ENCODE peak calls at places on chromosomes 11 and 22, in seven cellular contexts. L, R, K, N, Z, J and S are unnamed samples.

GRCh38 chr11:83024270-83024854 is 47.3 kb downstream of the RAB30 start:
- DNase-seq in R (no peak), K (no peak), N (no peak), Z (no peak), L (no peak), J (no peak), S (no peak)

GRCh38 chr22:27810566-27810965 is 9.0 kb upstream of the MN1 start:
- DNase-seq in N (peak), J (no peak), L (peak), K (peak), Z (no peak), R (peak), S (peak)

GRCh38 chr22:39215070-39215396 is 29.7 kb downstream of the PDGFB start:
- DNase-seq in K (no peak), R (no peak), J (no peak), Z (peak), L (no peak), N (no peak), S (no peak)

GRCh38 chr11:107996025-107996776 is 12.5 kb upstream of the CUL5 start:
- DNase-seq in L (no peak), K (no peak), N (no peak), R (no peak), J (no peak), Z (no peak), S (no peak)

GRCh38 chr11:126340960-126341709 is 14.4 kb upstream of the ST3GAL4 start:
- DNase-seq in K (no peak), N (no peak), Z (no peak), J (no peak), L (no peak), R (no peak), S (no peak)

GRCh38 chr11:75277211-75277805 is 36.7 kb downstream of the TPBGL start:
- DNase-seq in N (no peak), J (no peak), L (no peak), Z (peak), R (peak), K (no peak), S (no peak)

GRCh38 chr11:114076974-114077373 is 17.5 kb downstream of the ZBTB16 start:
- DNase-seq in N (no peak), R (no peak), L (no peak), J (no peak), K (no peak), Z (peak), S (no peak)

GRCh38 chr11:112759418-112759817 is 201.8 kb upstream of the NCAM1 start:
- DNase-seq in R (no peak), L (no peak), K (no peak), N (no peak), J (no peak), Z (no peak), S (no peak)

GRCh38 chr11:31412946-31413345 is 43.3 kb downstream of the DNAJC24 start:
- DNase-seq in N (peak), J (no peak), L (peak), R (no peak), Z (no peak), K (peak), S (peak)

GRCh38 chr11:26947904-26948639 is 45.8 kb upstream of the FIBIN start:
- DNase-seq in N (peak), J (no peak), Z (no peak), K (peak), R (no peak), L (peak), S (peak)

GRCh38 chr11:14499178-14499559 is 442 bp downstream of the COPB1 start:
- DNase-seq in J (no peak), K (peak), R (peak), N (peak), L (no peak), Z (peak), S (peak)

GRCh38 chr11:7538023-7538422 is 24.2 kb downstream of the PPFIBP2 start:
- DNase-seq in Z (no peak), L (no peak), N (peak), R (peak), K (no peak), J (no peak), S (no peak)

GRCh38 chr11:119206512-119207299 is 567 bp downstream of the CBL start:
- DNase-seq in J (peak), K (peak), Z (peak), L (peak), N (peak), R (peak), S (peak)

GRCh38 chr22:41368543-41368817 is 13.3 kb upstream of the TEF start:
- DNase-seq in Z (no peak), R (no peak), K (no peak), L (no peak), J (no peak), N (no peak), S (no peak)

GRCh38 chr11:1401656-1402221 is 12.0 kb downstream of the BRSK2 start:
- DNase-seq in Z (peak), L (peak), J (no peak), N (peak), K (peak), R (peak), S (peak)

GRCh38 chr22:50337262-50338041 is 5.7 kb upstream of the PPP6R2 start:
- DNase-seq in L (no peak), Z (no peak), J (no peak), R (no peak), N (no peak), K (no peak), S (no peak)

GRCh38 chr11:76265771-76266241 is 59.5 kb upstream of the WNT11 start:
- DNase-seq in R (peak), L (peak), K (no peak), J (no peak), Z (no peak), N (peak), S (peak)

GRCh38 chr11:105862736-105863367 is 159.2 kb downstream of the MSANTD4 start:
- DNase-seq in J (no peak), Z (no peak), R (no peak), L (peak), K (peak), N (peak), S (peak)

GRCh38 chr11:59615132-59615636 is 390 bp downstream of the OSBP start:
- DNase-seq in Z (peak), L (peak), N (no peak), K (peak), J (peak), R (peak), S (peak)

GRCh38 chr11:113363406-113363805 is 24.2 kb upstream of the ANKK1 start:
- DNase-seq in R (no peak), K (no peak), J (no peak), L (no peak), N (no peak), Z (no peak), S (no peak)

GRCh38 chr11:116311141-116311540 is 461.6 kb downstream of the BUD13 start:
- DNase-seq in R (no peak), J (no peak), K (no peak), L (no peak), N (no peak), Z (no peak), S (no peak)

GRCh38 chr11:118947999-118948398 is 8.1 kb upstream of the UPK2 start:
- DNase-seq in J (no peak), R (no peak), Z (no peak), L (no peak), N (no peak), K (no peak), S (no peak)

GRCh38 chr22:41982886-41983285 is 13.6 kb downstream of the SEPTIN3 start:
- DNase-seq in L (no peak), Z (no peak), R (no peak), N (no peak), J (no peak), K (no peak), S (no peak)

GRCh38 chr11:128451651-128452470 is 135.5 kb downstream of the ETS1 start:
- DNase-seq in R (peak), L (peak), J (no peak), N (peak), K (peak), Z (peak), S (peak)

GRCh38 chr11:126739499-126740145 is 260.9 kb downstream of the KIRREL3 start:
- DNase-seq in N (no peak), R (no peak), Z (no peak), L (peak), J (no peak), K (no peak), S (peak)

GRCh38 chr22:25629613-25630012 is 65.1 kb downstream of the GRK3 start:
- DNase-seq in K (no peak), N (no peak), J (no peak), R (no peak), Z (no peak), L (no peak), S (no peak)

GRCh38 chr11:46733234-46733633 is 14.2 kb downstream of the F2 start:
- DNase-seq in K (no peak), N (no peak), J (no peak), R (no peak), L (no peak), Z (peak), S (no peak)

GRCh38 chr11:110716361-110716760 is 4.1 kb upstream of the ARHGAP20 start:
- DNase-seq in K (peak), N (peak), R (no peak), L (peak), Z (no peak), J (no peak), S (peak)

GRCh38 chr11:33158596-33158995 is 2.7 kb downstream of the CSTF3 start:
- DNase-seq in L (no peak), N (no peak), K (no peak), R (no peak), J (no peak), Z (no peak), S (no peak)

GRCh38 chr11:117382746-117383145 is 55.1 kb downstream of the CEP164 start:
- DNase-seq in K (no peak), Z (no peak), N (no peak), J (no peak), L (no peak), R (no peak), S (no peak)

GRCh38 chr22:19990609-19991394 is 25.8 kb downstream of the ARVCF start:
- DNase-seq in L (no peak), J (no peak), K (no peak), R (no peak), Z (no peak), N (no peak), S (no peak)

GRCh38 chr11:17986007-17986710 is 26.7 kb downstream of the SERGEF start:
- DNase-seq in N (peak), R (peak), K (peak), J (no peak), L (peak), Z (no peak), S (peak)

GRCh38 chr11:124644426-124645280 is 22.0 kb downstream of the TBRG1 start:
- DNase-seq in K (peak), Z (peak), N (peak), J (no peak), R (peak), L (peak), S (peak)
- TF ChIP-seq CTCF in K (peak), Z (peak), N (peak), J (peak), R (peak), L (peak), S (peak)

DNA sequence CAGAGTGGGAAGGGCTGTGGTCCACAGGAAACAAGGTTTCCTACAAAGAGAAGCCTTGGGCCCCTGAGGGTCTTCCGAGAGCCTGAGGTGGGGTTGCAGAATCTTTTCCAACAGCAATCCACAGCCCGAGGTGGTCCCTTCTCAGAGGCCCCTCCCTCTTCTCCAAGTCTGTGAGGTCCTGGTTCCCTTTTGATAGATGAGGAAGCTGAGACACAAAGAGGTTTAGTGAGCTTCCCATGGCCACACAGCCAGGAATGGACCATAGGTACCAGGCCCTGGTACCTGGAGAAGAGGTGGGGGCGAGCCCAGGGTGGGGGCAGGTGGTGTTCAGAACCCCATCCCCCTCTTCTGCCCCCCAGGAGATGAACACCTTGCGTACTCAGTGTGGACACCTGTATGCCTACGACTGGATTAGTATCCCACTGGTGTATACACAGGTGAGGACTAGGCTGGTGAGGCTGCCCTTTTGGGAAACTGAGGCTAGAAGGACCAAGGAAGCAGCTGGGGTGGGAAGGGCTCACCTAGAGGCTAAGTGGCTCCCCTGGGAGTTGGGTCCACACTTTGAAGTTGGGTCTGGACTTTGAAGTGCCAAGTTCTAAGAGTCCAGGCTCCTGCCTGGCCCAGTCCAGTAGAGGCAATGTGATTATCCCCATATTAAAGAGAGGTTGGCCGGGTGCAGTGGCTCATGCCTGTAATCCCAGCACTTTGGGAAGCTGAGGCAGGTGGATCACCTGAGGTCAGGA is 7.0 kb downstream of the BEST1 start:
- DNase-seq in J (no peak), K (no peak), Z (no peak), N (no peak), R (no peak), L (no peak), S (no peak)
- H3K4me3 ChIP-seq in J (no peak), K (no peak), Z (no peak), N (no peak), R (no peak), L (no peak), S (no peak)

GRCh38 chr11:79439893-79440450 is 858 bp downstream of the TENM4 start:
- DNase-seq in L (no peak), J (peak), R (peak), K (peak), N (no peak), Z (peak), S (no peak)
- TF ChIP-seq CTCF in L (no peak), J (no peak), R (no peak), K (no peak), N (no peak), Z (no peak), S (no peak)

GRCh38 chr22:22168190-22168940 is 76.2 kb upstream of the VPREB1 start:
- DNase-seq in L (peak), R (no peak), N (peak), Z (no peak), J (peak), K (peak), S (peak)
- H3K4me3 ChIP-seq in L (peak), R (no peak), N (no peak), Z (no peak), J (peak), K (no peak), S (no peak)

DNA sequence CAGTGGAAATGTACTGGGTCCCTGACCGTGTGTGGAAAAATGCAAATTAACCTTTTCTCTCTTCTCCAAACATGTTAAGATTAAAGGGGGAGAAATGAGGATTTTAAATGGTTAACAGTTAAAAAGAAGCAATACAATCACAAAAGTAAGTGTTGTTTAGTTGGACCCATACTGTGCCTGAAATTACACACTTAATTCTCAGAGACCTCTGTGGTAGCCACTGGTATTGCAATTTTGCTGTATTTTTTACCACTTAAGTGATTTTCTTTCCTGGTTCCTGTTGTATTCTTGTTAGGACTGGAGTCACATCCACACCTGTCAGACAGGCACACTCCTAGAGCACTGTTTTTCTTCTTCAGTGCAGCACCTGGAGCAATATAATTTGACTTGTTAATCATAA is 179.6 kb upstream of the PDGFD start:
- DNase-seq in N (peak), K (peak), Z (no peak), L (peak), J (no peak), R (no peak), S (peak)
- TF ChIP-seq CTCF in N (peak), K (peak), Z (no peak), L (peak), J (peak), R (peak), S (peak)

DNA sequence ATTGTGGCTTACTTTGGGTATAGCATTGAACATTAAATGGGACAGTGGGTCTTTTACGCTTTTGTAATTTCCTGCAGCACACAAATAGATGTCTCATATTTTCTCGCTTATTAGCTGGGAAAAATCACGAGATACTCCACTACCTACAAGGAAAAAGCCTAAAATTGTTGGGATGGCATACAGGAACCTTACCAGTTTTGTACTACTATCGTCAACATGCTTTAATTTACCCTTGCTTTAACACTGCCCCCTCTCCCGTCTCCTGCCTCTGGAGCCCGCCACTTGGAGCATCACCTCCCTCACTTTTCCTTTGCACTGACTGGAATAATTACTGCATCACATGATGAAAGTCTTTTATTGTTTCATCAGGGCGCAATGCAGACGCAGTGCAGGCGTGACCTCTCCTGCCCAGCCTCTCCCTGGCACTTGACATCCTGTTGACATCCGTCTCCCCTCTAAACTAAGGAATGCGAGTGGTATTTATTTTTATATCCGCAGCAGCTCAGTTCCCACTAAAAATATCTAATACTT is 1.0 kb upstream of the FNBP4 start:
- DNase-seq in R (peak), K (peak), J (peak), Z (peak), L (peak), N (peak), S (peak)
- H3K4me3 ChIP-seq in R (peak), K (peak), J (peak), Z (peak), L (peak), N (peak), S (peak)

GRCh38 chr22:29632672-29633071 is 29.2 kb downstream of the NF2 start:
- DNase-seq in Z (no peak), L (no peak), N (peak), J (no peak), K (no peak), R (no peak), S (no peak)

GRCh38 chr22:29633514-29634312 is 30.3 kb downstream of the NF2 start:
- DNase-seq in J (no peak), R (no peak), Z (no peak), L (peak), K (no peak), N (no peak), S (peak)

GRCh38 chr22:29638678-29639077 is 35.2 kb downstream of the NF2 start:
- DNase-seq in L (no peak), J (no peak), N (no peak), K (no peak), Z (no peak), R (no peak), S (no peak)

GRCh38 chr22:29636751-29637150 is 33.3 kb downstream of the NF2 start:
- DNase-seq in J (no peak), N (no peak), Z (no peak), K (no peak), R (no peak), L (peak), S (no peak)

GRCh38 chr22:29635734-29636357 is 32.4 kb downstream of the NF2 start:
- DNase-seq in N (peak), Z (no peak), K (peak), R (no peak), L (peak), J (no peak), S (peak)
- TF ChIP-seq CTCF in N (peak), Z (no peak), K (peak), R (peak), L (peak), J (peak), S (peak)

GRCh38 chr11:44066732-44067131 is 662 bp downstream of the ACCS start:
- DNase-seq in R (no peak), N (peak), Z (no peak), J (no peak), L (peak), K (peak), S (peak)

GRCh38 chr11:44065161-44065571 is 904 bp upstream of the ACCS start:
- DNase-seq in R (no peak), K (no peak), J (no peak), Z (no peak), L (no peak), N (no peak), S (no peak)

GRCh38 chr11:44065851-44066731 is at the start of gene ACCS:
- DNase-seq in L (peak), N (peak), R (peak), J (peak), Z (peak), K (peak), S (peak)

GRCh38 chr11:44068180-44068579 is 2.1 kb downstream of the ACCS start:
- DNase-seq in R (no peak), Z (no peak), J (no peak), K (no peak), L (no peak), N (no peak), S (no peak)

DNA sequence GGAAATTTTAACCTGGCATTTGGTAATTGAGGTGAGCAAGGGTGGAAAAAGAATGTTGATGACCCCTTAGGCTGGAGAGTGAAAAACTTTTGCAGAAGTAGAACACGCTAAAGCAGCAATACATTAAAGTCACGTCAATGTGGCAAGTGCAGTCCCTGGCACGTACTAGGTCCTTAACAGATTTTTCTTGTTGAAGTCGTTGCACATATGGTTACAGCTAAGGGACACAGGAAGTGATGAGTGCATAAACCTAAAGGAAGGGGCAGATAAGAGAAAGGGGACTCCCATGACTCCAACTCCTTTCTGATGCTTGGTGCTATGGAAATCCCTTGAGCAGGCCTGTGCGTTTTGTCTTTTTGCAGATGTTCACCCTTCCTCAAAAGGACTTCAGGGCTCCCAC is 1.2 kb downstream of the ACCS start:
- DNase-seq in N (no peak), K (no peak), L (no peak), J (no peak), Z (no peak), R (no peak), S (no peak)
- H3K4me3 ChIP-seq in N (peak), K (peak), L (peak), J (no peak), Z (no peak), R (peak), S (no peak)

GRCh38 chr11:124923296-124923695 is 4.2 kb downstream of the HEPN1 start:
- DNase-seq in J (no peak), R (no peak), N (no peak), L (no peak), Z (no peak), K (no peak), S (no peak)
- TF ChIP-seq CTCF in J (no peak), R (no peak), N (no peak), L (no peak), Z (no peak), K (peak), S (no peak)